ENCODE peak calls at places on chromosomes 4 and X, in ten cellular contexts. One of them, this sample, is unnamed.

GRCh38 chrX:132384301-132384700 is 104.5 kb downstream of the MBNL3 start:
- DNase-seq in upper lobe of right lung: no peak
- DNase-seq in psoas muscle: no peak
- DNase-seq in sigmoid colon: no peak
- DNase-seq in fibroblast of pulmonary artery: no peak
- DNase-seq in mesothelial cell of epicardium: no peak
- DNase-seq in lung: no peak
- DNase-seq in GM20000: no peak
- DNase-seq in GM13977: no peak
- DNase-seq in hepatocyte: no peak
- DNase-seq in this sample: no peak

GRCh38 chr4:39933689-39934590 is 43.8 kb downstream of the PDS5A start:
- DNase-seq in GM20000: no peak
- DNase-seq in lung: no peak
- DNase-seq in psoas muscle: no peak
- DNase-seq in hepatocyte: no peak
- DNase-seq in mesothelial cell of epicardium: no peak
- DNase-seq in GM13977: no peak
- DNase-seq in upper lobe of right lung: no peak
- DNase-seq in sigmoid colon: no peak
- DNase-seq in fibroblast of pulmonary artery: peak; percentile 64
- DNase-seq in this sample: no peak

GRCh38 chr4:81255524-81255923 is 40.5 kb upstream of the PRKG2 start:
- DNase-seq in lung: no peak
- DNase-seq in upper lobe of right lung: no peak
- DNase-seq in fibroblast of pulmonary artery: peak; percentile 59
- DNase-seq in psoas muscle: no peak
- DNase-seq in mesothelial cell of epicardium: no peak
- DNase-seq in hepatocyte: peak; percentile 11
- DNase-seq in sigmoid colon: no peak
- DNase-seq in GM20000: no peak
- DNase-seq in GM13977: no peak
- DNase-seq in this sample: no peak

GRCh38 chr4:24772952-24773351 is 22.4 kb upstream of the SOD3 start:
- DNase-seq in mesothelial cell of epicardium: no peak
- DNase-seq in hepatocyte: no peak
- DNase-seq in sigmoid colon: no peak
- DNase-seq in upper lobe of right lung: no peak
- DNase-seq in lung: no peak
- DNase-seq in fibroblast of pulmonary artery: no peak
- DNase-seq in GM13977: no peak
- DNase-seq in GM20000: no peak
- DNase-seq in psoas muscle: no peak
- DNase-seq in this sample: no peak

GRCh38 chr4:114780205-114780604 is 181.6 kb downstream of the UGT8 start:
- DNase-seq in psoas muscle: no peak
- DNase-seq in hepatocyte: peak; percentile 51
- DNase-seq in GM20000: no peak
- DNase-seq in fibroblast of pulmonary artery: peak; percentile 8
- DNase-seq in mesothelial cell of epicardium: no peak
- DNase-seq in lung: no peak
- DNase-seq in sigmoid colon: no peak
- DNase-seq in upper lobe of right lung: no peak
- DNase-seq in GM13977: no peak
- DNase-seq in this sample: no peak

GRCh38 chrX:132955710-132956109 is 2.7 kb downstream of the HS6ST2 start:
- DNase-seq in GM13977: no peak
- DNase-seq in GM20000: no peak
- DNase-seq in psoas muscle: no peak
- DNase-seq in fibroblast of pulmonary artery: no peak
- DNase-seq in sigmoid colon: no peak
- DNase-seq in lung: no peak
- DNase-seq in hepatocyte: no peak
- DNase-seq in mesothelial cell of epicardium: no peak
- DNase-seq in upper lobe of right lung: no peak
- DNase-seq in this sample: no peak

GRCh38 chr4:74166823-74167222 is 8.9 kb downstream of the MTHFD2L start:
- DNase-seq in psoas muscle: no peak
- DNase-seq in hepatocyte: no peak
- DNase-seq in mesothelial cell of epicardium: no peak
- DNase-seq in fibroblast of pulmonary artery: no peak
- DNase-seq in upper lobe of right lung: no peak
- DNase-seq in GM13977: no peak
- DNase-seq in GM20000: no peak
- DNase-seq in lung: no peak
- DNase-seq in sigmoid colon: no peak
- DNase-seq in this sample: no peak

GRCh38 chr4:73434311-73434710 is 1.7 kb upstream of the AFP start:
- DNase-seq in sigmoid colon: no peak
- DNase-seq in hepatocyte: no peak
- DNase-seq in fibroblast of pulmonary artery: peak; percentile 18
- DNase-seq in GM13977: peak; percentile 6
- DNase-seq in mesothelial cell of epicardium: no peak
- DNase-seq in upper lobe of right lung: no peak
- DNase-seq in GM20000: peak; percentile 15
- DNase-seq in lung: no peak
- DNase-seq in psoas muscle: no peak
- DNase-seq in this sample: no peak

GRCh38 chr4:122775987-122776836 is 43.7 kb downstream of the BBS12 start:
- DNase-seq in GM20000: no peak
- DNase-seq in fibroblast of pulmonary artery: no peak
- DNase-seq in mesothelial cell of epicardium: no peak
- DNase-seq in psoas muscle: no peak
- DNase-seq in GM13977: no peak
- DNase-seq in lung: no peak
- DNase-seq in upper lobe of right lung: no peak
- DNase-seq in hepatocyte: no peak
- DNase-seq in sigmoid colon: no peak
- DNase-seq in this sample: no peak

GRCh38 chrX:24990585-24990984 is 25.2 kb downstream of the ARX start:
- DNase-seq in GM13977: no peak
- DNase-seq in sigmoid colon: no peak
- DNase-seq in psoas muscle: no peak
- DNase-seq in upper lobe of right lung: no peak
- DNase-seq in GM20000: no peak
- DNase-seq in lung: no peak
- DNase-seq in fibroblast of pulmonary artery: no peak
- DNase-seq in mesothelial cell of epicardium: no peak
- DNase-seq in hepatocyte: no peak
- DNase-seq in this sample: no peak

GRCh38 chrX:17738737-17739535 is 1.6 kb downstream of the SCML1 start:
- DNase-seq in sigmoid colon: no peak
- DNase-seq in mesothelial cell of epicardium: no peak
- DNase-seq in fibroblast of pulmonary artery: no peak
- DNase-seq in GM20000: no peak
- DNase-seq in hepatocyte: no peak
- DNase-seq in lung: no peak
- DNase-seq in GM13977: no peak
- DNase-seq in upper lobe of right lung: no peak
- DNase-seq in psoas muscle: no peak
- DNase-seq in this sample: no peak

GRCh38 chr4:82372502-82372873 is 1.3 kb downstream of the HNRNPD start:
- DNase-seq in fibroblast of pulmonary artery: no peak
- DNase-seq in sigmoid colon: peak; percentile 68
- DNase-seq in hepatocyte: peak; percentile 63
- DNase-seq in upper lobe of right lung: no peak
- DNase-seq in psoas muscle: no peak
- DNase-seq in GM13977: peak; percentile 35
- DNase-seq in mesothelial cell of epicardium: no peak
- DNase-seq in GM20000: peak; percentile 34
- DNase-seq in lung: peak; percentile 34
- DNase-seq in this sample: no peak

GRCh38 chr4:33073811-33074210 is 2353.6 kb downstream of the PCDH7 start:
- DNase-seq in psoas muscle: no peak
- DNase-seq in upper lobe of right lung: no peak
- DNase-seq in fibroblast of pulmonary artery: peak; percentile 85
- DNase-seq in sigmoid colon: no peak
- DNase-seq in mesothelial cell of epicardium: no peak
- DNase-seq in lung: no peak
- DNase-seq in GM13977: no peak
- DNase-seq in GM20000: no peak
- DNase-seq in hepatocyte: no peak
- DNase-seq in this sample: no peak

GRCh38 chr4:2327579-2327978 is 65.7 kb upstream of the MXD4 start:
- DNase-seq in upper lobe of right lung: no peak
- DNase-seq in GM13977: no peak
- DNase-seq in sigmoid colon: no peak
- DNase-seq in GM20000: no peak
- DNase-seq in hepatocyte: no peak
- DNase-seq in lung: no peak
- DNase-seq in mesothelial cell of epicardium: no peak
- DNase-seq in psoas muscle: no peak
- DNase-seq in fibroblast of pulmonary artery: no peak
- DNase-seq in this sample: no peak

GRCh38 chr4:154254999-154255398 is 236.6 kb downstream of the DCHS2 start:
- DNase-seq in psoas muscle: no peak
- DNase-seq in sigmoid colon: no peak
- DNase-seq in GM13977: peak; percentile 5
- DNase-seq in mesothelial cell of epicardium: no peak
- DNase-seq in hepatocyte: no peak
- DNase-seq in fibroblast of pulmonary artery: no peak
- DNase-seq in upper lobe of right lung: no peak
- DNase-seq in lung: no peak
- DNase-seq in GM20000: no peak
- DNase-seq in this sample: no peak
- TF ChIP-seq CTCF in psoas muscle: no peak
- TF ChIP-seq CTCF in sigmoid colon: no peak
- TF ChIP-seq CTCF in GM13977: peak; percentile 11
- TF ChIP-seq CTCF in mesothelial cell of epicardium: no peak
- TF ChIP-seq CTCF in hepatocyte: peak; percentile 15
- TF ChIP-seq CTCF in fibroblast of pulmonary artery: no peak
- TF ChIP-seq CTCF in upper lobe of right lung: no peak
- TF ChIP-seq CTCF in lung: no peak
- TF ChIP-seq CTCF in GM20000: no peak
- TF ChIP-seq CTCF in this sample: no peak

GRCh38 chr4:183816882-183817509 is 88.1 kb upstream of the STOX2 start:
- DNase-seq in psoas muscle: no peak
- DNase-seq in upper lobe of right lung: no peak
- DNase-seq in lung: no peak
- DNase-seq in fibroblast of pulmonary artery: no peak
- DNase-seq in mesothelial cell of epicardium: no peak
- DNase-seq in hepatocyte: no peak
- DNase-seq in GM20000: no peak
- DNase-seq in GM13977: no peak
- DNase-seq in sigmoid colon: no peak
- DNase-seq in this sample: no peak

GRCh38 chr4:183812567-183812966 is 92.5 kb upstream of the STOX2 start:
- DNase-seq in GM13977: no peak
- DNase-seq in lung: no peak
- DNase-seq in mesothelial cell of epicardium: no peak
- DNase-seq in GM20000: no peak
- DNase-seq in psoas muscle: no peak
- DNase-seq in fibroblast of pulmonary artery: no peak
- DNase-seq in upper lobe of right lung: no peak
- DNase-seq in sigmoid colon: no peak
- DNase-seq in hepatocyte: no peak
- DNase-seq in this sample: no peak

GRCh38 chr4:183821090-183821853 is 83.8 kb upstream of the STOX2 start:
- DNase-seq in GM20000: no peak
- DNase-seq in GM13977: no peak
- DNase-seq in mesothelial cell of epicardium: no peak
- DNase-seq in lung: no peak
- DNase-seq in sigmoid colon: no peak
- DNase-seq in fibroblast of pulmonary artery: no peak
- DNase-seq in upper lobe of right lung: no peak
- DNase-seq in psoas muscle: no peak
- DNase-seq in hepatocyte: no peak
- DNase-seq in this sample: no peak

GRCh38 chr4:183816077-183816476 is 89.0 kb upstream of the STOX2 start:
- DNase-seq in hepatocyte: no peak
- DNase-seq in GM20000: no peak
- DNase-seq in mesothelial cell of epicardium: no peak
- DNase-seq in sigmoid colon: no peak
- DNase-seq in psoas muscle: no peak
- DNase-seq in upper lobe of right lung: no peak
- DNase-seq in GM13977: no peak
- DNase-seq in fibroblast of pulmonary artery: no peak
- DNase-seq in lung: no peak
- DNase-seq in this sample: no peak
- TF ChIP-seq CTCF in hepatocyte: no peak
- TF ChIP-seq CTCF in GM20000: no peak
- TF ChIP-seq CTCF in mesothelial cell of epicardium: no peak
- TF ChIP-seq CTCF in sigmoid colon: no peak
- TF ChIP-seq CTCF in psoas muscle: no peak
- TF ChIP-seq CTCF in upper lobe of right lung: no peak
- TF ChIP-seq CTCF in GM13977: no peak
- TF ChIP-seq CTCF in fibroblast of pulmonary artery: no peak
- TF ChIP-seq CTCF in lung: no peak
- TF ChIP-seq CTCF in this sample: no peak

GRCh38 chrX:2410279-2411020 is 90.3 kb downstream of the DHRSX start:
- DNase-seq in GM20000: no peak
- DNase-seq in lung: no peak
- DNase-seq in upper lobe of right lung: peak; percentile 40
- DNase-seq in psoas muscle: no peak
- DNase-seq in fibroblast of pulmonary artery: no peak
- DNase-seq in sigmoid colon: no peak
- DNase-seq in hepatocyte: peak; percentile 78
- DNase-seq in mesothelial cell of epicardium: no peak
- DNase-seq in GM13977: no peak
- DNase-seq in this sample: no peak

GRCh38 chrX:2406891-2407518 is 93.8 kb downstream of the DHRSX start:
- DNase-seq in fibroblast of pulmonary artery: no peak
- DNase-seq in lung: no peak
- DNase-seq in mesothelial cell of epicardium: no peak
- DNase-seq in GM20000: no peak
- DNase-seq in GM13977: no peak
- DNase-seq in hepatocyte: no peak
- DNase-seq in upper lobe of right lung: no peak
- DNase-seq in psoas muscle: no peak
- DNase-seq in sigmoid colon: no peak
- DNase-seq in this sample: no peak

GRCh38 chrX:2408856-2409255 is 91.9 kb downstream of the DHRSX start:
- DNase-seq in lung: no peak
- DNase-seq in GM13977: no peak
- DNase-seq in upper lobe of right lung: no peak
- DNase-seq in mesothelial cell of epicardium: no peak
- DNase-seq in GM20000: no peak
- DNase-seq in sigmoid colon: no peak
- DNase-seq in fibroblast of pulmonary artery: no peak
- DNase-seq in psoas muscle: no peak
- DNase-seq in hepatocyte: no peak
- DNase-seq in this sample: no peak

GRCh38 chrX:2412131-2412530 is 88.6 kb downstream of the DHRSX start:
- DNase-seq in GM20000: no peak
- DNase-seq in mesothelial cell of epicardium: no peak
- DNase-seq in psoas muscle: no peak
- DNase-seq in GM13977: no peak
- DNase-seq in fibroblast of pulmonary artery: no peak
- DNase-seq in sigmoid colon: no peak
- DNase-seq in upper lobe of right lung: peak; percentile 22
- DNase-seq in hepatocyte: no peak
- DNase-seq in lung: no peak
- DNase-seq in this sample: no peak

GRCh38 chrX:2409796-2410195 is 91.0 kb downstream of the DHRSX start:
- DNase-seq in GM20000: no peak
- DNase-seq in lung: no peak
- DNase-seq in psoas muscle: no peak
- DNase-seq in sigmoid colon: no peak
- DNase-seq in GM13977: no peak
- DNase-seq in upper lobe of right lung: no peak
- DNase-seq in hepatocyte: no peak
- DNase-seq in mesothelial cell of epicardium: no peak
- DNase-seq in fibroblast of pulmonary artery: no peak
- DNase-seq in this sample: no peak
- TF ChIP-seq CTCF in GM20000: no peak
- TF ChIP-seq CTCF in lung: no peak
- TF ChIP-seq CTCF in psoas muscle: no peak
- TF ChIP-seq CTCF in sigmoid colon: no peak
- TF ChIP-seq CTCF in GM13977: no peak
- TF ChIP-seq CTCF in upper lobe of right lung: no peak
- TF ChIP-seq CTCF in hepatocyte: no peak
- TF ChIP-seq CTCF in mesothelial cell of epicardium: no peak
- TF ChIP-seq CTCF in fibroblast of pulmonary artery: no peak
- TF ChIP-seq CTCF in this sample: no peak

GRCh38 chr4:115790812-115791211 is 677.4 kb upstream of the NDST4 start:
- DNase-seq in GM20000: no peak
- DNase-seq in mesothelial cell of epicardium: no peak
- DNase-seq in fibroblast of pulmonary artery: no peak
- DNase-seq in sigmoid colon: no peak
- DNase-seq in psoas muscle: no peak
- DNase-seq in hepatocyte: no peak
- DNase-seq in upper lobe of right lung: no peak
- DNase-seq in lung: no peak
- DNase-seq in GM13977: no peak
- DNase-seq in this sample: no peak
- TF ChIP-seq CTCF in GM20000: no peak
- TF ChIP-seq CTCF in mesothelial cell of epicardium: peak; percentile 37
- TF ChIP-seq CTCF in fibroblast of pulmonary artery: no peak
- TF ChIP-seq CTCF in sigmoid colon: no peak
- TF ChIP-seq CTCF in psoas muscle: no peak
- TF ChIP-seq CTCF in hepatocyte: peak; percentile 23
- TF ChIP-seq CTCF in upper lobe of right lung: no peak
- TF ChIP-seq CTCF in lung: no peak
- TF ChIP-seq CTCF in GM13977: no peak
- TF ChIP-seq CTCF in this sample: no peak

This sample was measured in GM12864.